ENCODE peak calls at places on chromosomes 11 and 22, in four cellular contexts. One of them, this sample, is unnamed.

GRCh38 chr11:10893713-10894112 is 35.9 kb upstream of the ZBED5 start:
- DNase-seq in SW480: peak
- DNase-seq in OCI-M1: no peak
- DNase-seq in prostate gland: no peak
- DNase-seq in this sample: no peak

GRCh38 chr11:15710593-15711260 is 596.0 kb downstream of the INSC start:
- DNase-seq in SW480: no peak
- DNase-seq in OCI-M1: no peak
- DNase-seq in prostate gland: no peak
- DNase-seq in this sample: no peak

GRCh38 chr22:41524809-41525449 is 19.3 kb downstream of the POLR3H start:
- DNase-seq in SW480: no peak
- DNase-seq in OCI-M1: no peak
- DNase-seq in prostate gland: no peak
- DNase-seq in this sample: no peak

GRCh38 chr11:59380263-59381059 is 21.8 kb downstream of the OR5AN1 start:
- DNase-seq in SW480: no peak
- DNase-seq in OCI-M1: peak
- DNase-seq in prostate gland: no peak
- DNase-seq in this sample: no peak

GRCh38 chr11:3823303-3823702 is 14.9 kb downstream of the PGAP2 start:
- DNase-seq in SW480: no peak
- DNase-seq in OCI-M1: no peak
- DNase-seq in prostate gland: no peak
- DNase-seq in this sample: peak

GRCh38 chr11:88475991-88476418 is 138.5 kb upstream of the CTSC start:
- DNase-seq in SW480: no peak
- DNase-seq in OCI-M1: no peak
- DNase-seq in prostate gland: no peak
- DNase-seq in this sample: no peak

GRCh38 chr11:71554996-71555395 is 6.8 kb downstream of the KRTAP5-9 start:
- DNase-seq in SW480: no peak
- DNase-seq in OCI-M1: no peak
- DNase-seq in prostate gland: no peak
- DNase-seq in this sample: no peak

GRCh38 chr11:42494459-42494858 is 817.3 kb upstream of the API5 start:
- DNase-seq in SW480: no peak
- DNase-seq in OCI-M1: no peak
- DNase-seq in prostate gland: no peak
- DNase-seq in this sample: no peak

GRCh38 chr11:86013718-86014117 is 55.2 kb downstream of the PICALM start:
- DNase-seq in SW480: no peak
- DNase-seq in OCI-M1: peak
- DNase-seq in prostate gland: no peak
- DNase-seq in this sample: no peak

GRCh38 chr11:119885067-119885466 is 156.1 kb upstream of the NECTIN1 start:
- DNase-seq in SW480: no peak
- DNase-seq in OCI-M1: no peak
- DNase-seq in prostate gland: no peak
- DNase-seq in this sample: no peak

GRCh38 chr11:119752946-119753345 is 23.9 kb upstream of the NECTIN1 start:
- DNase-seq in SW480: no peak
- DNase-seq in OCI-M1: no peak
- DNase-seq in prostate gland: no peak
- DNase-seq in this sample: no peak

GRCh38 chr22:17916226-17916889 is 108.0 kb downstream of the MICAL3 start:
- DNase-seq in SW480: no peak
- DNase-seq in OCI-M1: no peak
- DNase-seq in prostate gland: no peak
- DNase-seq in this sample: no peak

GRCh38 chr22:34972498-34972897 is 93.5 kb upstream of the ISX start:
- DNase-seq in SW480: no peak
- DNase-seq in OCI-M1: no peak
- DNase-seq in prostate gland: no peak
- DNase-seq in this sample: no peak

GRCh38 chr22:29291215-29291614 is 15.2 kb upstream of the GAS2L1 start:
- DNase-seq in SW480: no peak
- DNase-seq in OCI-M1: no peak
- DNase-seq in prostate gland: no peak
- DNase-seq in this sample: no peak

GRCh38 chr11:57792060-57792541 is 30.5 kb downstream of the CTNND1 start:
- DNase-seq in SW480: no peak
- DNase-seq in OCI-M1: peak
- DNase-seq in prostate gland: peak
- DNase-seq in this sample: no peak